ENCODE peak calls at places on chromosomes 2 and 18, in nine cellular contexts. W is heart left ventricle, L is K562, J is GM20000, M is kidney epithelial cell, Y is nephron progenitor cell, P is WTC11, O is dorsolateral prefrontal cortex, I is RWPE2. B is an unnamed sample.

GRCh38 chr2:467892-468630 is 180.2 kb upstream of the ALKAL2 start:
- DNase-seq in P (peak; percentile 52), O (no peak), L (no peak), Y (peak; percentile 48), J (no peak), W (no peak), M (no peak), I (no peak), B (no peak)

GRCh38 chr2:96092896-96093295 is 23.5 kb downstream of the ADRA2B start:
- DNase-seq in M (no peak), W (no peak), L (no peak), P (no peak), O (no peak), J (no peak), Y (no peak), I (no peak), B (no peak)

GRCh38 chr18:8894823-8895222 is 189.5 kb downstream of the MTCL1 start:
- DNase-seq in J (no peak), P (no peak), Y (no peak), L (no peak), I (no peak), W (no peak), O (no peak), M (no peak), B (no peak)

GRCh38 chr2:229870903-229871650 is 50.7 kb downstream of the TRIP12 start:
- DNase-seq in P (no peak), Y (no peak), O (no peak), L (no peak), W (no peak), I (no peak), J (no peak), M (no peak), B (no peak)

GRCh38 chr2:140508756-140509155 is 1622.1 kb downstream of the LRP1B start:
- DNase-seq in I (no peak), M (no peak), O (no peak), W (no peak), P (no peak), L (no peak), Y (no peak), J (no peak), B (no peak)

GRCh38 chr2:66438498-66439290 is 3.8 kb downstream of the MEIS1 start:
- DNase-seq in J (no peak), L (no peak), W (no peak), I (no peak), O (no peak), Y (no peak), M (no peak), P (no peak), B (no peak)

GRCh38 chr2:48423376-48423775 is 106.6 kb upstream of the STON1 start:
- DNase-seq in W (no peak), Y (no peak), J (no peak), O (no peak), M (peak; percentile 60), P (no peak), I (no peak), L (no peak), B (no peak)

GRCh38 chr2:73285162-73285739 is 973 bp upstream of the FBXO41 start:
- DNase-seq in O (no peak), Y (no peak), J (peak; percentile 70), L (no peak), I (no peak), M (no peak), W (no peak), P (no peak), B (no peak)

GRCh38 chr2:21395366-21395765 is 271.6 kb downstream of the TDRD15 start:
- DNase-seq in P (no peak), L (peak; percentile 15), O (peak; percentile 19), I (no peak), Y (no peak), W (no peak), M (no peak), J (peak; percentile 6), B (no peak)

GRCh38 chr2:155308367-155309009 is 610.0 kb downstream of the KCNJ3 start:
- DNase-seq in P (no peak), J (no peak), L (no peak), M (no peak), Y (no peak), O (no peak), I (no peak), W (no peak), B (no peak)

GRCh38 chr2:155315768-155316167 is 617.3 kb downstream of the KCNJ3 start:
- DNase-seq in L (no peak), I (no peak), P (no peak), J (no peak), O (no peak), W (no peak), Y (no peak), M (no peak), B (no peak)

GRCh38 chr2:155309483-155309882 is 611.0 kb downstream of the KCNJ3 start:
- DNase-seq in P (no peak), Y (no peak), J (no peak), W (no peak), O (no peak), M (no peak), I (no peak), L (no peak), B (no peak)

DNA sequence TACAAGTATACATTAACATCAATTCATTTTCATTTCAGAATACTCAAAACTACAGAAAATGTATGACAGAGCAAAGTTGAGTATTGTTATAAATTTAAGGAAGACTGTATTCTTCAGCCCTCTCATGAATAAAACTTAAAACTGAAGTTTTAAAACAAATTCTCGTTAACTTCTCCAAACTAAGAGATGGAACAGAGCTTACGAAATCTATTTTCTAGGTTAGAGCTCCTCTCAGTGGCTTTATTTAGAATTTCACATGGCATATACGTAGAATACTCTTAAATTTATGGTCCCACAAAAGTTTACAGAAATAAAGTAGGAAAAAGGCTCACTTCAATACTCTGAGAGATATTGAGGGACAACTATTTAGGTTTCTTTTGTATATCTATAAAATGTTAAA is 612.1 kb downstream of the KCNJ3 start:
- DNase-seq in W (no peak), L (no peak), I (no peak), M (no peak), O (no peak), J (peak; percentile 10), Y (no peak), P (no peak), B (no peak)
- TF ChIP-seq CTCF in W (peak; percentile 52), L (no peak), I (peak; percentile 77), M (peak; percentile 34), O (peak; percentile 66), J (peak; percentile 15), Y (peak; percentile 68), P (peak; percentile 36), B (peak; percentile 81)

GRCh38 chr2:74958277-74959105 is at the start of gene POLE4:
- DNase-seq in M (no peak), O (peak; percentile 89), Y (peak; percentile 85), J (peak; percentile 92), W (peak; percentile 92), I (peak; percentile 89), P (peak; percentile 89), L (peak; percentile 94), B (peak; percentile 82)
- TF ChIP-seq CTCF in M (no peak), O (peak; percentile 29), Y (no peak), J (no peak), W (no peak), I (no peak), P (no peak), L (no peak), B (no peak)

GRCh38 chr2:109320195-109320935 is 191.4 kb downstream of the SH3RF3 start:
- DNase-seq in W (no peak), L (no peak), Y (no peak), O (no peak), M (no peak), J (no peak), I (no peak), P (no peak), B (no peak)

GRCh38 chr2:109322646-109323045 is 193.6 kb downstream of the SH3RF3 start:
- DNase-seq in Y (no peak), W (no peak), O (no peak), M (no peak), L (no peak), P (no peak), J (no peak), I (no peak), B (no peak)

GRCh38 chr2:109318949-109319342 is 189.9 kb downstream of the SH3RF3 start:
- DNase-seq in J (no peak), I (no peak), M (no peak), L (no peak), P (no peak), Y (no peak), O (no peak), W (no peak), B (no peak)

GRCh38 chr2:109322111-109322510 is 193.1 kb downstream of the SH3RF3 start:
- DNase-seq in O (peak; percentile 64), W (peak; percentile 83), M (no peak), I (peak; percentile 83), P (no peak), J (no peak), L (no peak), Y (no peak), B (no peak)

DNA sequence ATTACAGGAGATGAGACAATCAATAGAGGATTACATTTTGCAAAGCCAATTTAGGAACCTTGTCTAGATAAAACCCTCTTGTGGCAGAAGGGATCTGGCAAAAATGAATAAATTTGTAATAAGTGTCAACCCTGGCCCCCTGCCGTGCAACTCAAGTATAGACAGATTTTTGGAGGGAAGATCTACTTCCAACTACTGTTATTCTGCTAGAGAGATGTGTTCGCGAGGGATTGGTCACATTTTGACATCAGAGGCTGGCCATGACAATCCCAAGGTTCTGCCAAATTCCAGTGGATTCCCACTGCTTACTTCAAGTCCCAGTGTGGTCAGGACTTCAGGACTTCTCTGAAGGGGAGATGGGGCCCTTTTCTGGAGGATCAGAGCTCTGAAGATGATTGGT is 192.6 kb downstream of the SH3RF3 start:
- DNase-seq in I (no peak), O (no peak), M (no peak), J (no peak), P (no peak), W (no peak), Y (no peak), L (no peak), B (no peak)
- TF ChIP-seq CTCF in I (no peak), O (no peak), M (no peak), J (no peak), P (no peak), W (no peak), Y (no peak), L (peak; percentile 20), B (no peak)

GRCh38 chr18:46171331-46171730 is 67.1 kb downstream of the HAUS1 start:
- DNase-seq in I (no peak), M (no peak), J (no peak), W (no peak), L (no peak), Y (no peak), P (no peak), O (no peak), B (no peak)

GRCh38 chr18:46179306-46179705 is 75.1 kb downstream of the HAUS1 start:
- DNase-seq in P (no peak), O (no peak), Y (no peak), W (no peak), I (no peak), M (no peak), J (no peak), L (no peak), B (no peak)

GRCh38 chr18:46169464-46169941 is 65.3 kb downstream of the HAUS1 start:
- DNase-seq in P (no peak), I (no peak), L (peak; percentile 28), J (no peak), M (no peak), O (no peak), Y (no peak), W (no peak), B (no peak)

GRCh38 chr18:46173393-46174316 is 69.5 kb downstream of the HAUS1 start:
- DNase-seq in P (peak; percentile 97), L (peak; percentile 73), I (peak; percentile 91), M (no peak), W (peak; percentile 94), J (peak; percentile 95), O (peak; percentile 90), Y (peak; percentile 97), B (peak; percentile 97)

GRCh38 chr18:46174317-46175039 is 70.3 kb downstream of the HAUS1 start:
- DNase-seq in J (peak; percentile 68), Y (peak; percentile 62), O (peak; percentile 27), L (peak; percentile 21), I (no peak), P (peak; percentile 53), M (no peak), W (peak; percentile 20), B (no peak)
- TF ChIP-seq CTCF in J (no peak), Y (no peak), O (no peak), L (peak; percentile 7), I (no peak), P (no peak), M (peak; percentile 6), W (peak; percentile 21), B (no peak)

B was measured in neural crest cell.